ENCODE peak calls at places on chromosomes 4 and X, in four cellular contexts. One of them, this sample, is unnamed.

GRCh38 chrX:101750744-101751143 is 91.1 kb upstream of the ARMCX2 start:
- DNase-seq in IMR-90: no peak
- DNase-seq in K562: no peak
- DNase-seq in GM12878: no peak
- DNase-seq in this sample: no peak

GRCh38 chrX:43592597-43592996 is 63.5 kb upstream of the MAOA start:
- DNase-seq in K562: no peak
- DNase-seq in IMR-90: no peak
- DNase-seq in GM12878: no peak
- DNase-seq in this sample: no peak

GRCh38 chr4:168308912-168309311 is 9.6 kb downstream of the DDX60 start:
- DNase-seq in K562: no peak
- DNase-seq in IMR-90: no peak
- DNase-seq in GM12878: no peak
- DNase-seq in this sample: no peak

GRCh38 chrX:30577362-30577961 is at the start of gene TASL:
- DNase-seq in IMR-90: no peak
- DNase-seq in GM12878: peak; percentile 94
- DNase-seq in K562: no peak
- DNase-seq in this sample: no peak

GRCh38 chr4:177485528-177485927 is 43.3 kb upstream of the AGA start:
- DNase-seq in IMR-90: peak; percentile 98
- DNase-seq in K562: no peak
- DNase-seq in GM12878: no peak
- DNase-seq in this sample: no peak

GRCh38 chrX:64894454-64895038 is 81.7 kb downstream of the ZC4H2 start:
- DNase-seq in GM12878: no peak
- DNase-seq in IMR-90: peak; percentile 5
- DNase-seq in K562: peak; percentile 15
- DNase-seq in this sample: peak; percentile 58

GRCh38 chr4:163109967-163110366 is 56.7 kb downstream of the NAF1 start:
- DNase-seq in GM12878: no peak
- DNase-seq in K562: no peak
- DNase-seq in IMR-90: no peak
- DNase-seq in this sample: no peak

GRCh38 chr4:921830-922331 is 10.2 kb downstream of the GAK start:
- DNase-seq in GM12878: peak; percentile 83
- DNase-seq in K562: no peak
- DNase-seq in IMR-90: no peak
- DNase-seq in this sample: no peak

GRCh38 chrX:143994206-143994605 is 110.3 kb downstream of the UBE2NL start:
- DNase-seq in IMR-90: no peak
- DNase-seq in K562: no peak
- DNase-seq in GM12878: no peak
- DNase-seq in this sample: no peak

GRCh38 chrX:103446665-103447302 is 70.4 kb downstream of the BEX3 start:
- DNase-seq in IMR-90: peak; percentile 32
- DNase-seq in GM12878: no peak
- DNase-seq in K562: no peak
- DNase-seq in this sample: no peak

GRCh38 chr4:168540086-168540864 is 43.4 kb downstream of the PALLD start:
- DNase-seq in K562: no peak
- DNase-seq in IMR-90: peak; percentile 86
- DNase-seq in GM12878: no peak
- DNase-seq in this sample: no peak

GRCh38 chr4:110515676-110516075 is 39.7 kb downstream of the ENPEP start:
- DNase-seq in IMR-90: no peak
- DNase-seq in K562: no peak
- DNase-seq in GM12878: no peak
- DNase-seq in this sample: no peak

GRCh38 chr4:107740950-107741701 is 21.1 kb upstream of the PAPSS1 start:
- DNase-seq in GM12878: no peak
- DNase-seq in K562: no peak
- DNase-seq in IMR-90: peak; percentile 60
- DNase-seq in this sample: no peak

GRCh38 chr4:159386620-159387019 is 283.7 kb downstream of the RAPGEF2 start:
- DNase-seq in K562: no peak
- DNase-seq in GM12878: no peak
- DNase-seq in IMR-90: no peak
- DNase-seq in this sample: no peak

GRCh38 chr4:159390648-159391047 is 287.8 kb downstream of the RAPGEF2 start:
- DNase-seq in K562: no peak
- DNase-seq in IMR-90: peak; percentile 98
- DNase-seq in GM12878: no peak
- DNase-seq in this sample: no peak

GRCh38 chr4:159384017-159384416 is 281.1 kb downstream of the RAPGEF2 start:
- DNase-seq in GM12878: no peak
- DNase-seq in K562: no peak
- DNase-seq in IMR-90: no peak
- DNase-seq in this sample: no peak

GRCh38 chr4:159384619-159385018 is 281.7 kb downstream of the RAPGEF2 start:
- DNase-seq in IMR-90: no peak
- DNase-seq in GM12878: no peak
- DNase-seq in K562: no peak
- DNase-seq in this sample: no peak

GRCh38 chr4:159389756-159390155 is 286.9 kb downstream of the RAPGEF2 start:
- DNase-seq in IMR-90: no peak
- DNase-seq in K562: no peak
- DNase-seq in GM12878: no peak
- DNase-seq in this sample: no peak
- TF ChIP-seq CHD1 in IMR-90: no peak
- TF ChIP-seq CHD1 in K562: no peak
- TF ChIP-seq CHD1 in GM12878: no peak
- TF ChIP-seq CHD1 in this sample: no peak

GRCh38 chr4:120973207-120973606 is 50.7 kb upstream of the PRDM5 start:
- DNase-seq in GM12878: no peak
- DNase-seq in K562: no peak
- DNase-seq in IMR-90: no peak
- DNase-seq in this sample: no peak

DNA sequence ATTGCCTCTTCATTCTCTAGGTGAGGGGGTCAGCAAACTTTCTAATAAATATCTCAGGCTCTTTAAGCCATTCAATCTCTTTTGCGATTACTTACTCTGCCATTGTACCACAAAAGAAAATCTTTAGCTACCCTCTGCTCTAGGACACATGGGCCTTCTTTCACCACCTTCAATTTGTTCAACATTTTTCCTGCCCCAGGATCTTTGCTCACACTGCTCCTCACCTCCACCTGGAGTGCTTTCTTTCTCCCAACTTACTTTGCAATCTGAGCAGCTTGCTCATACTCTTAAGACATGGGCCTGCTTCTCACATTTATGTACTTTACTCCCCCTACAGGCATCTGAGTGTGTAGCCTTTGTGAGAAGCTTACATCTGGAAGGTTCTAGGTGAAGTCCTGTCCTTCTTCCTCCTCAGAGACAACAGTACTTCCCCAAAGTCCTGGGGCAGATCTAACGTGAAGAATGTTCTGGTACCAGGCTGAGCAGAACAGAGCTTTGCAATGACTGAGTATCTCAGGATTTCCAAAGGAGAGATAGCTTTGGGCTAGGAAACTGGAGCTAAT is 55.0 kb upstream of the PRDM5 start:
- DNase-seq in K562: no peak
- DNase-seq in GM12878: no peak
- DNase-seq in IMR-90: peak; percentile 70
- DNase-seq in this sample: no peak
- TF ChIP-seq CHD1 in K562: no peak
- TF ChIP-seq CHD1 in GM12878: no peak
- TF ChIP-seq CHD1 in IMR-90: no peak
- TF ChIP-seq CHD1 in this sample: no peak

GRCh38 chr4:61750810-61751209 is 550.7 kb downstream of the ADGRL3 start:
- DNase-seq in K562: no peak
- DNase-seq in GM12878: no peak
- DNase-seq in IMR-90: no peak
- DNase-seq in this sample: no peak

GRCh38 chr4:61752617-61753016 is 552.5 kb downstream of the ADGRL3 start:
- DNase-seq in IMR-90: no peak
- DNase-seq in GM12878: no peak
- DNase-seq in K562: no peak
- DNase-seq in this sample: no peak

DNA sequence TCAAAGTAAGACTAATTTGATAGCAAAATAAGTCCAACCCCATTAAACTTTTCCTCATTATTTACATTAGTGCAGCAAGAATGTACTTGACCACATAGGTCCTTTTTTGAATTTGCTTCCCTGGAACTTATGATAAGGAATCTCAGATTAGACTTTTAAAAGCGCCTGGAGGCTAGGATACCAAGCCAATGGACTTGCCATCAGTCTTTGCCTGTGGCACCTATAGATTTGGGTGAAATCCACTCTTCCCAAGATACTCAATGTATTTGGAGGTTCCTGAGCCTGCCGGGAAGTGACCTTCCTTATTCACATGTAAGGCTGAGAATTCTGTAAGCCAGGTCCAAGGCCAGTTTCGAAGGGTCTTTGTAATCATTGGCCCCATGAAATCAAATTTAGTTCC is 553.6 kb downstream of the ADGRL3 start:
- DNase-seq in K562: no peak
- DNase-seq in IMR-90: no peak
- DNase-seq in GM12878: no peak
- DNase-seq in this sample: no peak
- TF ChIP-seq CHD1 in K562: no peak
- TF ChIP-seq CHD1 in IMR-90: no peak
- TF ChIP-seq CHD1 in GM12878: no peak
- TF ChIP-seq CHD1 in this sample: no peak

GRCh38 chr4:44961001-44961755 is 234.8 kb upstream of the GNPDA2 start:
- DNase-seq in GM12878: no peak
- DNase-seq in IMR-90: no peak
- DNase-seq in K562: no peak
- DNase-seq in this sample: no peak

DNA sequence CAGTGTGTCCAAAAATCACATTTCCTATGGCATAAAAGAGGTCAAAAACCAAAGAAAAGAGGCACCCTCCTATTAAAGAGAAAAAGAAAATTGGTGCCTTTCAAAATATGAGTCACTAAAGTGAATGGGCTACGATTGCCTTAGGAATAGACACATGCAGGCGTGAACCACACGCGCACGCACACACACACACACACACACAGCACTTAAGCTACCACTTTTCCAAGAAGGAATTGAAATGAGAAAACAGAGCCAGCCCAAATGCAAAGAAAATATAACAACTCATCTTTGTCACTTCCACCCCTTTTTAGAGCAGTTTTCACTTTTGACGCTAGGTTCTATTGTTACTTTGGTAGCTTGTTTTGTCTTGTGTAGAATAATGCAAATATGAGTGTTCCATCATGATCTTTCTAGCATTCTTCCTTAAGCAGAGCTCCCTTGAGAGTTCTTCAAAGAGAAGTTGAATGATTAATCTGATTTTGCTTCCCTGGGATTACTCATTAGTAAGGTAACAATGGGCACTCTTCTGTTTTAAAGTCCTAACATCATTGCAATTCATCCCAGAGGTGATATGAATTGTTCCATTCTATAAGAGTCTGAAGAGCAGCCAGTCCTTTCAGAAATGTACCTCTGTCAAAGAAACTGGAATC is 239.2 kb upstream of the GNPDA2 start:
- DNase-seq in GM12878: no peak
- DNase-seq in K562: no peak
- DNase-seq in IMR-90: no peak
- DNase-seq in this sample: no peak
- TF ChIP-seq CHD1 in GM12878: no peak
- TF ChIP-seq CHD1 in K562: no peak
- TF ChIP-seq CHD1 in IMR-90: no peak
- TF ChIP-seq CHD1 in this sample: no peak

This sample was measured in H1.